ENCODE peak calls at places on chromosomes 16 and 17, in seven cellular contexts. One of them, this sample, is unnamed.
A peak's percentile ranks its signal among the peaks of the same experiment; 100 is the strongest.

GRCh38 chr16:10009691-10010090 is 172.5 kb downstream of the GRIN2A start:
- DNase-seq in cardiac muscle cell: no peak
- DNase-seq in CD8-positive, alpha-beta T cell: no peak
- DNase-seq in AG10803: no peak
- DNase-seq in IMR-90: no peak
- DNase-seq in mucosa of descending colon: no peak
- DNase-seq in adrenal gland: no peak
- DNase-seq in this sample: no peak

GRCh38 chr16:88383401-88384221 is 852 bp downstream of the ZNF469 start:
- DNase-seq in cardiac muscle cell: peak; percentile 37
- DNase-seq in CD8-positive, alpha-beta T cell: no peak
- DNase-seq in AG10803: peak; percentile 58
- DNase-seq in IMR-90: peak; percentile 63
- DNase-seq in mucosa of descending colon: peak; percentile 30
- DNase-seq in adrenal gland: peak; percentile 50
- DNase-seq in this sample: no peak

GRCh38 chr16:77445321-77445720 is 10.5 kb upstream of the ADAMTS18 start:
- DNase-seq in cardiac muscle cell: no peak
- DNase-seq in CD8-positive, alpha-beta T cell: no peak
- DNase-seq in AG10803: no peak
- DNase-seq in IMR-90: no peak
- DNase-seq in mucosa of descending colon: no peak
- DNase-seq in adrenal gland: no peak
- DNase-seq in this sample: no peak

GRCh38 chr17:80931421-80932265 is 60.0 kb upstream of the CHMP6 start:
- DNase-seq in cardiac muscle cell: peak; percentile 9
- DNase-seq in CD8-positive, alpha-beta T cell: no peak
- DNase-seq in AG10803: peak; percentile 90
- DNase-seq in IMR-90: peak; percentile 75
- DNase-seq in mucosa of descending colon: no peak
- DNase-seq in adrenal gland: no peak
- DNase-seq in this sample: no peak

GRCh38 chr16:71912483-71912882 is 17.2 kb downstream of the IST1 start:
- DNase-seq in cardiac muscle cell: no peak
- DNase-seq in CD8-positive, alpha-beta T cell: no peak
- DNase-seq in AG10803: no peak
- DNase-seq in IMR-90: no peak
- DNase-seq in mucosa of descending colon: no peak
- DNase-seq in adrenal gland: no peak
- DNase-seq in this sample: no peak

GRCh38 chr16:22189473-22190168 is 16.5 kb upstream of the EEF2K start:
- DNase-seq in cardiac muscle cell: peak; percentile 7
- DNase-seq in CD8-positive, alpha-beta T cell: peak; percentile 84
- DNase-seq in AG10803: peak; percentile 56
- DNase-seq in IMR-90: peak; percentile 16
- DNase-seq in mucosa of descending colon: peak; percentile 89
- DNase-seq in adrenal gland: peak; percentile 77
- DNase-seq in this sample: peak; percentile 53

GRCh38 chr17:80781188-80781577 is 210.5 kb upstream of the CHMP6 start:
- DNase-seq in cardiac muscle cell: no peak
- DNase-seq in CD8-positive, alpha-beta T cell: no peak
- DNase-seq in AG10803: no peak
- DNase-seq in IMR-90: no peak
- DNase-seq in mucosa of descending colon: no peak
- DNase-seq in adrenal gland: no peak
- DNase-seq in this sample: no peak

GRCh38 chr17:80086081-80086480 is 15.3 kb upstream of the GAA start:
- DNase-seq in cardiac muscle cell: no peak
- DNase-seq in CD8-positive, alpha-beta T cell: no peak
- DNase-seq in AG10803: no peak
- DNase-seq in IMR-90: no peak
- DNase-seq in mucosa of descending colon: no peak
- DNase-seq in adrenal gland: no peak
- DNase-seq in this sample: no peak

GRCh38 chr16:67173808-67174705 is 3.7 kb downstream of the NOL3 start:
- DNase-seq in cardiac muscle cell: peak; percentile 87
- DNase-seq in CD8-positive, alpha-beta T cell: peak; percentile 41
- DNase-seq in AG10803: peak; percentile 81
- DNase-seq in IMR-90: peak; percentile 76
- DNase-seq in mucosa of descending colon: peak; percentile 90
- DNase-seq in adrenal gland: peak; percentile 95
- DNase-seq in this sample: peak; percentile 82

GRCh38 chr16:66590322-66590721 is 11.1 kb downstream of the CMTM2 start:
- DNase-seq in cardiac muscle cell: no peak
- DNase-seq in CD8-positive, alpha-beta T cell: no peak
- DNase-seq in AG10803: no peak
- DNase-seq in IMR-90: no peak
- DNase-seq in mucosa of descending colon: no peak
- DNase-seq in adrenal gland: no peak
- DNase-seq in this sample: peak; percentile 50

GRCh38 chr16:50455288-50455845 is 86.6 kb upstream of the BRD7 start:
- DNase-seq in cardiac muscle cell: no peak
- DNase-seq in CD8-positive, alpha-beta T cell: no peak
- DNase-seq in AG10803: no peak
- DNase-seq in IMR-90: no peak
- DNase-seq in mucosa of descending colon: no peak
- DNase-seq in adrenal gland: no peak
- DNase-seq in this sample: no peak

GRCh38 chr16:73196670-73197069 is 148.7 kb upstream of the ZFHX3 start:
- DNase-seq in cardiac muscle cell: peak; percentile 79
- DNase-seq in CD8-positive, alpha-beta T cell: no peak
- DNase-seq in AG10803: peak; percentile 54
- DNase-seq in IMR-90: peak; percentile 53
- DNase-seq in mucosa of descending colon: peak; percentile 87
- DNase-seq in adrenal gland: peak; percentile 87
- DNase-seq in this sample: peak; percentile 57

GRCh38 chr17:27660436-27660835 is 29.4 kb downstream of the LGALS9 start:
- DNase-seq in cardiac muscle cell: no peak
- DNase-seq in CD8-positive, alpha-beta T cell: no peak
- DNase-seq in AG10803: no peak
- DNase-seq in IMR-90: no peak
- DNase-seq in mucosa of descending colon: no peak
- DNase-seq in adrenal gland: no peak
- DNase-seq in this sample: no peak

GRCh38 chr16:10683160-10683559 is 11.6 kb downstream of the TEKT5 start:
- DNase-seq in cardiac muscle cell: no peak
- DNase-seq in CD8-positive, alpha-beta T cell: no peak
- DNase-seq in AG10803: no peak
- DNase-seq in IMR-90: no peak
- DNase-seq in mucosa of descending colon: no peak
- DNase-seq in adrenal gland: no peak
- DNase-seq in this sample: no peak

GRCh38 chr16:88871349-88871702 is 4.9 kb upstream of the PABPN1L start:
- DNase-seq in cardiac muscle cell: no peak
- DNase-seq in CD8-positive, alpha-beta T cell: no peak
- DNase-seq in AG10803: no peak
- DNase-seq in IMR-90: no peak
- DNase-seq in mucosa of descending colon: no peak
- DNase-seq in adrenal gland: no peak
- DNase-seq in this sample: no peak

GRCh38 chr16:88389621-88390160 is 6.9 kb downstream of the ZNF469 start:
- DNase-seq in cardiac muscle cell: no peak
- DNase-seq in CD8-positive, alpha-beta T cell: no peak
- DNase-seq in AG10803: no peak
- DNase-seq in IMR-90: peak; percentile 30
- DNase-seq in mucosa of descending colon: no peak
- DNase-seq in adrenal gland: no peak
- DNase-seq in this sample: no peak

GRCh38 chr17:35147313-35147982 is at the start of gene UNC45B:
- DNase-seq in cardiac muscle cell: peak; percentile 93
- DNase-seq in CD8-positive, alpha-beta T cell: no peak
- DNase-seq in AG10803: no peak
- DNase-seq in IMR-90: no peak
- DNase-seq in mucosa of descending colon: no peak
- DNase-seq in adrenal gland: no peak
- DNase-seq in this sample: no peak

GRCh38 chr17:45138911-45139532 is 3.5 kb downstream of the ACBD4 start:
- DNase-seq in cardiac muscle cell: no peak
- DNase-seq in CD8-positive, alpha-beta T cell: no peak
- DNase-seq in AG10803: no peak
- DNase-seq in IMR-90: no peak
- DNase-seq in mucosa of descending colon: no peak
- DNase-seq in adrenal gland: no peak
- DNase-seq in this sample: no peak

GRCh38 chr17:66906321-66907278 is 57.9 kb upstream of the CACNG4 start:
- DNase-seq in cardiac muscle cell: peak; percentile 84
- DNase-seq in CD8-positive, alpha-beta T cell: peak; percentile 38
- DNase-seq in AG10803: peak; percentile 72
- DNase-seq in IMR-90: peak; percentile 76
- DNase-seq in mucosa of descending colon: peak; percentile 90
- DNase-seq in adrenal gland: peak; percentile 89
- DNase-seq in this sample: peak; percentile 79

GRCh38 chr16:1691276-1691675 is 13.2 kb downstream of the JPT2 start:
- DNase-seq in cardiac muscle cell: no peak
- DNase-seq in CD8-positive, alpha-beta T cell: no peak
- DNase-seq in AG10803: peak; percentile 19
- DNase-seq in IMR-90: peak; percentile 59
- DNase-seq in mucosa of descending colon: no peak
- DNase-seq in adrenal gland: no peak
- DNase-seq in this sample: no peak
- TF ChIP-seq CTCF in cardiac muscle cell: peak; percentile 38
- TF ChIP-seq CTCF in CD8-positive, alpha-beta T cell: no peak
- TF ChIP-seq CTCF in AG10803: peak; percentile 31
- TF ChIP-seq CTCF in IMR-90: peak; percentile 36
- TF ChIP-seq CTCF in mucosa of descending colon: no peak
- TF ChIP-seq CTCF in adrenal gland: peak; percentile 7
- TF ChIP-seq CTCF in this sample: no peak

GRCh38 chr17:3271072-3271848 is 26.9 kb downstream of the OR3A1 start:
- DNase-seq in cardiac muscle cell: no peak
- DNase-seq in CD8-positive, alpha-beta T cell: no peak
- DNase-seq in AG10803: no peak
- DNase-seq in IMR-90: no peak
- DNase-seq in mucosa of descending colon: no peak
- DNase-seq in adrenal gland: no peak
- DNase-seq in this sample: no peak
- TF ChIP-seq CTCF in cardiac muscle cell: no peak
- TF ChIP-seq CTCF in CD8-positive, alpha-beta T cell: no peak
- TF ChIP-seq CTCF in AG10803: no peak
- TF ChIP-seq CTCF in IMR-90: no peak
- TF ChIP-seq CTCF in mucosa of descending colon: no peak
- TF ChIP-seq CTCF in adrenal gland: no peak
- TF ChIP-seq CTCF in this sample: no peak

GRCh38 chr16:30065112-30065942 is at the start of gene ALDOA:
- DNase-seq in cardiac muscle cell: peak; percentile 99
- DNase-seq in CD8-positive, alpha-beta T cell: peak; percentile 92
- DNase-seq in AG10803: peak; percentile 99
- DNase-seq in IMR-90: peak; percentile 98
- DNase-seq in mucosa of descending colon: peak; percentile 98
- DNase-seq in adrenal gland: peak; percentile 98
- DNase-seq in this sample: peak; percentile 97

GRCh38 chr16:30063278-30063892 is 2.2 kb upstream of the ALDOA start:
- DNase-seq in cardiac muscle cell: no peak
- DNase-seq in CD8-positive, alpha-beta T cell: no peak
- DNase-seq in AG10803: no peak
- DNase-seq in IMR-90: no peak
- DNase-seq in mucosa of descending colon: no peak
- DNase-seq in adrenal gland: peak; percentile 39
- DNase-seq in this sample: no peak

GRCh38 chr16:30064746-30065111 is 831 bp upstream of the ALDOA start:
- DNase-seq in cardiac muscle cell: no peak
- DNase-seq in CD8-positive, alpha-beta T cell: no peak
- DNase-seq in AG10803: no peak
- DNase-seq in IMR-90: no peak
- DNase-seq in mucosa of descending colon: no peak
- DNase-seq in adrenal gland: no peak
- DNase-seq in this sample: no peak

GRCh38 chr16:30065943-30066881 is 652 bp downstream of the ALDOA start:
- DNase-seq in cardiac muscle cell: peak; percentile 37
- DNase-seq in CD8-positive, alpha-beta T cell: peak; percentile 19
- DNase-seq in AG10803: peak; percentile 65
- DNase-seq in IMR-90: peak; percentile 70
- DNase-seq in mucosa of descending colon: peak; percentile 39
- DNase-seq in adrenal gland: peak; percentile 79
- DNase-seq in this sample: no peak

DNA sequence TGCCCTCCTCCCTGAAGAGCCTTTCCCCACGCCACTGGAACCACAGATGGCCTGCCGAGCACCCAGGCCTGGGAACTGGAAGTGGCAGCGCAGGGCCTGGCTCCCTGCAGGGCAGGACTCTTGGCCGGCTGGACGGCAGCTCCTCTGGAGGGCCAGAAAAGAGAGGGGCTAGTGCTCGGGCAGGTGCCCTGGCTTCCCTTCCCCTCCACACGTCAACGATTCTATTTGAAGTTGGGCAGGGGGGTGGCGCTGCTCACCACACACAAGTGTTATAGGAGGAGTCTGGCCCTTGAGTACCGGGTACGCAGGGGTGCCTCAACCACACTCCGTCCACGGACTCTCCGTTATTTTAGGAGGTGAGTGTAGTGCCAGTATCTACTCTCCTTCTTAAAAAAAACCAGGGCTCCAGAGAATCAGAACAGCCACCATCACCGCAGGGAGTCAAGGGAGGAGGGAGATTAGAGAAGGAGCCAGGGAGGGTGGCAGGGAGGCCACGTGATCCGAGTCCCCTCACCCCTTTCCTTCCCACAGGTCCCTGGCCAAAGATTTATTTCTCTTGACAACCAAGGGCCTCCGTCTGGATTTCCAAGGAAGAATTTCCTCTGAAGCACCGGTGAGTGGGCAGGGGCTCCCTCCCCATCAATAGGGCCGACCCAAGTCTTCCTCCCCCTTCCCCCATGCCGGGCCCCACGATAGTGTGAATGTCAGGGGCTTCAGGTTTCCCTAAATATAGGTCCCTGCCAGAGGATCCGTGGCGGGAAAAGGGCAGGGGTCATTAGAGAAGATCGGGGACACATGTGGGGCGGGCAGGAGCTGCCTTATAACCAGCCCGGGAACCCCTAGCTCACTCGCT is 1.4 kb upstream of the ALDOA start:
- DNase-seq in cardiac muscle cell: peak; percentile 87
- DNase-seq in CD8-positive, alpha-beta T cell: peak; percentile 57
- DNase-seq in AG10803: no peak
- DNase-seq in IMR-90: peak; percentile 37
- DNase-seq in mucosa of descending colon: peak; percentile 80
- DNase-seq in adrenal gland: peak; percentile 77
- DNase-seq in this sample: peak; percentile 85
- TF ChIP-seq CTCF in cardiac muscle cell: peak; percentile 19
- TF ChIP-seq CTCF in CD8-positive, alpha-beta T cell: peak; percentile 20
- TF ChIP-seq CTCF in AG10803: peak; percentile 18
- TF ChIP-seq CTCF in IMR-90: peak; percentile 22
- TF ChIP-seq CTCF in mucosa of descending colon: no peak
- TF ChIP-seq CTCF in adrenal gland: no peak
- TF ChIP-seq CTCF in this sample: peak; percentile 37

DNA sequence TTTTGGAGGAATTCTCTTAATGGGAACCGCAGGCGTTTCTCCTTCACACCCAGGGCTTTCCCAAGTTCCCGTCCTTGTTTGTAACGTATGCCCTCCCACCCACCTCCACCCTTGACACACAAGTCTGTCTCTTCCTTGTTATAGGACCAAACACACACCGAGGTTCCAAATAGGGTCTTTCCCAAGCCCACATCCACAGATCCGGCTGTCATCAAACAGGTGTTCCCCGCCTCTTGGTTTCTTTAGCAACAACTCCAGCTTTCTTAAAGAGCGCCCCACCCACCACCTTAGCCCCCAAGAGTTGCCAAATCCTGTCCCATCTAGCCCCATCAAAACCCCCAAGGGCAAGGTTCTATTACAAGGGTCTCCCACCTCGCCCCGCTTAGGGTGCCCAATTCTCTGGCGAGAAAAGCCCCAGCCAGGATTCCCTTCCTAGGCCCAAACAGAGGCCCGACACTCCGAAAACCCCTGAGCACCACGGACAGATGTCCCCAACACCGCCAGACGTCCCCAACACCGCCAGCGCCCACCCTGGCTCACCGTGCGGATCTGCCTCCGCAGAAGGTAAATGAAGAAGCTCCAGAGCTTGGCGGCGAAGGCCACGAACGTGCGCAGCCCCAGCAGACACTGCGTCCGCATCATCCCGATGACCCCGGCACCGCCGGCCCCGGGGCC is 742 bp downstream of the CTDNEP1 start:
- DNase-seq in cardiac muscle cell: no peak
- DNase-seq in CD8-positive, alpha-beta T cell: no peak
- DNase-seq in AG10803: no peak
- DNase-seq in IMR-90: no peak
- DNase-seq in mucosa of descending colon: peak; percentile 57
- DNase-seq in adrenal gland: peak; percentile 48
- DNase-seq in this sample: no peak
- TF ChIP-seq CTCF in cardiac muscle cell: no peak
- TF ChIP-seq CTCF in CD8-positive, alpha-beta T cell: no peak
- TF ChIP-seq CTCF in AG10803: no peak
- TF ChIP-seq CTCF in IMR-90: no peak
- TF ChIP-seq CTCF in mucosa of descending colon: no peak
- TF ChIP-seq CTCF in adrenal gland: no peak
- TF ChIP-seq CTCF in this sample: no peak